ENCODE peak calls at places on chromosome 15, in five cellular contexts. G is right lobe of liver; M is effector memory CD8-positive, alpha-beta T cell; S is HTR-8/SVneo; Y is M059J. U is an unnamed sample.

GRCh38 chr15:85750319-85750806 is 44.4 kb downstream of the KLHL25 start:
- DNase-seq in M (no peak), G (no peak), Y (no peak), S (no peak), U (no peak)

GRCh38 chr15:33722005-33722672 is 246.2 kb upstream of the CHRM5 start:
- DNase-seq in Y (peak; percentile 77), M (no peak), S (no peak), G (no peak), U (no peak)

GRCh38 chr15:91385301-91385700 is 285.2 kb downstream of the SV2B start:
- DNase-seq in G (no peak), M (no peak), S (no peak), Y (peak; percentile 91), U (no peak)

GRCh38 chr15:29465196-29465595 is 195.6 kb upstream of the NSMCE3 start:
- DNase-seq in Y (no peak), S (no peak), M (no peak), G (no peak), U (no peak)

GRCh38 chr15:97566957-97567356 is 393.5 kb upstream of the ARRDC4 start:
- DNase-seq in S (no peak), G (no peak), M (no peak), Y (peak; percentile 2), U (no peak)

GRCh38 chr15:66993874-66994696 is 71.3 kb upstream of the SMAD3 start:
- DNase-seq in Y (no peak), S (no peak), G (no peak), M (no peak), U (no peak)

GRCh38 chr15:74157868-74158827 is 15.4 kb upstream of the ISLR start:
- DNase-seq in M (no peak), G (no peak), Y (no peak), S (no peak), U (no peak)

GRCh38 chr15:83709246-83709645 is 55.3 kb downstream of the ADAMTSL3 start:
- DNase-seq in S (no peak), Y (peak; percentile 9), M (no peak), G (no peak), U (no peak)

GRCh38 chr15:64287953-64288352 is 68.0 kb downstream of the CSNK1G1 start:
- DNase-seq in Y (no peak), G (no peak), S (no peak), M (no peak), U (no peak)

GRCh38 chr15:87961851-87962816 is 294.4 kb downstream of the NTRK3 start:
- DNase-seq in M (no peak), S (no peak), G (no peak), Y (peak; percentile 67), U (no peak)